ENCODE peak calls at places on chromosome 20, in nine cellular contexts. H is GM12878, P is transverse colon, A is adrenal gland, J is stomach, N is tibial nerve, K is right lobe of liver, Y is HCT116, U is thyroid gland. X is an unnamed sample. For H3K36me3, the result is how much of the 10 kb centered on the place peaks cover.

GRCh38 chr20:52426856-52427255 is 235.3 kb upstream of the ZFP64 start:
- DNase-seq in H (no peak), P (no peak), A (no peak), J (no peak), N (no peak), K (no peak), Y (no peak), U (no peak), X (no peak)

GRCh38 chr20:36604952-36605308 is 649 bp upstream of the RAB5IF start:
- DNase-seq in H (peak), P (peak), A (peak), J (peak), N (peak), K (peak), Y (peak), U (peak), X (peak)

GRCh38 chr20:3406481-3407425 is 716 bp downstream of the DNAAF9 start:
- DNase-seq in H (no peak), P (peak), A (peak), J (peak), N (peak), K (no peak), Y (no peak), U (peak), X (peak)

GRCh38 chr20:49825521-49826033 is 12.9 kb downstream of the SLC9A8 start:
- DNase-seq in H (no peak), P (no peak), A (no peak), J (no peak), N (no peak), K (peak), Y (no peak), U (peak), X (no peak)

GRCh38 chr20:38138086-38138777 is 26.8 kb downstream of the TGM2 start:
- DNase-seq in H (no peak), P (no peak), A (no peak), J (no peak), N (no peak), K (no peak), Y (no peak), U (no peak), X (peak)

GRCh38 chr20:21191839-21192238 is 66.0 kb downstream of the KIZ start:
- DNase-seq in H (no peak), P (no peak), A (no peak), J (no peak), N (no peak), K (no peak), Y (no peak), U (peak), X (no peak)

GRCh38 chr20:63854069-63854765 is 7.1 kb upstream of the ABHD16B start:
- DNase-seq in H (no peak), P (no peak), A (no peak), J (no peak), N (no peak), K (no peak), Y (no peak), U (no peak), X (peak)

GRCh38 chr20:16580127-16580526 is 6.9 kb upstream of the KIF16B start:
- DNase-seq in H (no peak), P (no peak), A (no peak), J (no peak), N (no peak), K (no peak), Y (no peak), U (peak), X (no peak)

GRCh38 chr20:32444474-32445220 is 86.5 kb downstream of the ASXL1 start:
- DNase-seq in H (no peak), P (peak), A (no peak), J (peak), N (no peak), K (no peak), Y (no peak), U (no peak), X (no peak)

GRCh38 chr20:10137533-10137932 is 81.1 kb upstream of the SNAP25 start:
- DNase-seq in H (no peak), P (no peak), A (no peak), J (no peak), N (no peak), K (no peak), Y (no peak), U (no peak), X (no peak)

GRCh38 chr20:24960302-24960801 is 11.3 kb downstream of the CST7 start:
- DNase-seq in H (no peak), P (no peak), A (no peak), J (peak), N (no peak), K (no peak), Y (no peak), U (no peak), X (peak)

GRCh38 chr20:48681882-48682426 is 145.8 kb downstream of the PREX1 start:
- DNase-seq in H (no peak), P (no peak), A (no peak), J (no peak), N (no peak), K (peak), Y (no peak), U (no peak), X (no peak)

GRCh38 chr20:48685300-48685699 is 142.5 kb downstream of the PREX1 start:
- DNase-seq in H (no peak), P (no peak), A (no peak), J (no peak), N (no peak), K (peak), Y (no peak), U (no peak), X (no peak)

GRCh38 chr20:48684501-48685041 is 143.2 kb downstream of the PREX1 start:
- DNase-seq in H (no peak), P (peak), A (peak), J (peak), N (no peak), K (peak), Y (no peak), U (peak), X (peak)

GRCh38 chr20:48682529-48683385 is 145.0 kb downstream of the PREX1 start:
- DNase-seq in H (no peak), P (peak), A (peak), J (peak), N (peak), K (peak), Y (no peak), U (peak), X (peak)

GRCh38 chr20:48683467-48684175 is 144.2 kb downstream of the PREX1 start:
- DNase-seq in H (no peak), P (no peak), A (no peak), J (no peak), N (no peak), K (peak), Y (no peak), U (no peak), X (peak)
- H3K36me3 ChIP-seq in H (under half), P (under half), A (under half), J (under half), N (under half), K (under half), Y (under half), U (under half), X (under half)

GRCh38 chr20:57395111-57395959 is 4.1 kb downstream of the RBM38 start:
- DNase-seq in H (no peak), P (peak), A (peak), J (peak), N (no peak), K (peak), Y (no peak), U (peak), X (peak)
- H3K27ac ChIP-seq in H (no peak), P (peak), A (peak), J (peak), N (peak), K (no peak), Y (no peak), U (peak), X (peak)

GRCh38 chr20:300345-300744 is 3.0 kb downstream of the ZCCHC3 start:
- DNase-seq in H (no peak), P (no peak), A (no peak), J (no peak), N (no peak), K (no peak), Y (no peak), U (no peak), X (no peak)
- TF ChIP-seq POLR2A in H (no peak), P (no peak), A (no peak), J (no peak), N (no peak), K (no peak), Y (no peak), U (no peak), X (no peak)

DNA sequence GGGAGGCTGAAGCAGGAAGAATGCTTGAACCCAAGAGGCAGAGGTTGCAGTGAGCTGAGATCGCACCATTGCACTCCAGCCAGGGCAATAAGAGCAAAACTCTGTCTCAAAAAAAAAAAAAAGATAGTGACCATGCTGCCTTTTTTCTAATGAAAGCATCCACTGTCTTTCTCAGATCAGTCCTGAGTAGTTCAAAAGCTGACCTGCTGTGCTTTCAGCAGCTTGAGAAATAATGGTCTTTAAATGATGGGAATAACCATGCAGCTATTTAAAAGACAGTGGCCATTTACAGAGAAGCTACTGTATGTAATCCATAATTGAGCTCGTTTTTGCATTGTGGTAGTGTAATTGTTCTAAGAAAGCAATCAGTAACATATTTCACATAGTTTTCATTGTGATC is 36.1 kb downstream of the DSTN start:
- DNase-seq in H (no peak), P (no peak), A (no peak), J (no peak), N (no peak), K (no peak), Y (no peak), U (no peak), X (no peak)
- H3K36me3 ChIP-seq in H (under half), P (under half), A (under half), J (half or more), N (under half), K (under half), Y (under half), U (under half), X (under half)

GRCh38 chr20:18750735-18751134 is 62.8 kb upstream of the SCP2D1 start:
- DNase-seq in H (peak), P (no peak), A (no peak), J (no peak), N (no peak), K (no peak), Y (no peak), U (no peak), X (no peak)
- H3K27ac ChIP-seq in H (no peak), P (no peak), A (peak), J (no peak), N (no peak), K (no peak), Y (no peak), U (no peak), X (no peak)

GRCh38 chr20:44475694-44476560 is at the start of gene TTPAL:
- DNase-seq in H (peak), P (peak), A (peak), J (peak), N (peak), K (peak), Y (peak), U (peak), X (peak)
- TF ChIP-seq POLR2A in H (peak), P (peak), A (peak), J (no peak), N (peak), K (peak), Y (peak), U (peak), X (peak)

GRCh38 chr20:34573541-34573940 is 15.0 kb downstream of the MAP1LC3A start:
- DNase-seq in H (no peak), P (no peak), A (no peak), J (no peak), N (no peak), K (no peak), Y (no peak), U (no peak), X (no peak)

GRCh38 chr20:34575271-34575670 is 16.8 kb downstream of the MAP1LC3A start:
- DNase-seq in H (no peak), P (no peak), A (no peak), J (no peak), N (no peak), K (no peak), Y (no peak), U (no peak), X (no peak)

GRCh38 chr20:34575756-34576155 is 17.2 kb downstream of the MAP1LC3A start:
- DNase-seq in H (no peak), P (no peak), A (no peak), J (no peak), N (no peak), K (no peak), Y (no peak), U (no peak), X (no peak)

GRCh38 chr20:34574861-34575260 is 16.3 kb downstream of the MAP1LC3A start:
- DNase-seq in H (no peak), P (no peak), A (no peak), J (no peak), N (no peak), K (no peak), Y (no peak), U (no peak), X (no peak)

GRCh38 chr20:34574426-34574825 is 15.9 kb downstream of the MAP1LC3A start:
- DNase-seq in H (no peak), P (no peak), A (no peak), J (no peak), N (no peak), K (no peak), Y (no peak), U (no peak), X (no peak)
- H3K36me3 ChIP-seq in H (under half), P (under half), A (under half), J (under half), N (under half), K (under half), Y (under half), U (under half), X (under half)